ENCODE peak calls at places on chromosomes 12 and 14, in ten cellular contexts. O is omental fat pad, D is breast epithelium, B is A549, E is GM23338, Y is keratinocyte, H is GM12865, J is endothelial cell, N is thoracic aorta, M is CD14-positive monocyte. U is an unnamed sample.
A peak's percentile ranks its signal among the peaks of the same experiment; 100 is the strongest.

GRCh38 chr12:77442633-77443032 is 377.3 kb upstream of the E2F7 start:
- DNase-seq in E (no peak), O (no peak), B (no peak), D (no peak), N (no peak), H (no peak), Y (no peak), M (no peak), J (no peak), U (no peak)

GRCh38 chr12:96710127-96710745 is 196.8 kb upstream of the NEDD1 start:
- DNase-seq in E (peak; percentile 67), D (no peak), Y (no peak), O (no peak), B (peak; percentile 31), H (no peak), M (no peak), J (no peak), N (no peak), U (no peak)

GRCh38 chr14:38387821-38388220 is 131.9 kb upstream of the CLEC14A start:
- DNase-seq in Y (no peak), B (no peak), O (no peak), E (no peak), N (no peak), M (no peak), D (no peak), H (no peak), J (no peak), U (no peak)

GRCh38 chr12:112107728-112108447 is 695 bp downstream of the NAA25 start:
- DNase-seq in O (peak; percentile 36), B (peak; percentile 36), M (no peak), H (peak; percentile 46), Y (no peak), J (peak; percentile 33), N (no peak), D (no peak), E (peak; percentile 43), U (peak; percentile 64)

GRCh38 chr12:24821691-24822090 is 127.2 kb downstream of the BCAT1 start:
- DNase-seq in O (no peak), D (no peak), E (no peak), B (no peak), H (peak; percentile 61), N (no peak), M (no peak), Y (peak; percentile 54), J (no peak), U (no peak)

GRCh38 chr12:49680075-49680474 is 27.1 kb downstream of the FMNL3 start:
- DNase-seq in H (no peak), O (no peak), D (no peak), E (no peak), B (no peak), N (no peak), J (no peak), Y (no peak), M (no peak), U (no peak)

GRCh38 chr12:129622566-129622965 is 281.3 kb downstream of the TMEM132D start:
- DNase-seq in E (no peak), M (no peak), N (no peak), J (no peak), Y (no peak), D (no peak), O (no peak), H (no peak), B (no peak), U (no peak)

GRCh38 chr14:68782091-68782981 is 10.5 kb downstream of the ZFP36L1 start:
- DNase-seq in B (no peak), N (no peak), D (no peak), E (no peak), M (no peak), Y (no peak), J (no peak), O (no peak), H (no peak), U (no peak)

GRCh38 chr14:35480119-35480769 is 53.7 kb upstream of the INSM2 start:
- DNase-seq in Y (no peak), J (no peak), O (no peak), M (no peak), B (no peak), N (no peak), E (no peak), H (peak; percentile 73), D (no peak), U (no peak)

GRCh38 chr14:64753999-64754398 is 49.8 kb downstream of the PLEKHG3 start:
- DNase-seq in J (no peak), D (no peak), E (no peak), Y (no peak), O (no peak), N (no peak), M (no peak), H (no peak), B (no peak), U (no peak)

GRCh38 chr14:64220466-64220865 is 73.7 kb downstream of the ESR2 start:
- DNase-seq in H (no peak), N (no peak), O (no peak), E (no peak), B (no peak), J (no peak), D (no peak), Y (no peak), M (no peak), U (peak; percentile 97)

GRCh38 chr14:105329411-105330200 is 15.1 kb downstream of the PACS2 start:
- DNase-seq in H (no peak), D (no peak), N (no peak), Y (no peak), O (no peak), B (no peak), J (no peak), E (no peak), M (no peak), U (no peak)

GRCh38 chr12:32988982-32989381 is 92.4 kb upstream of the PKP2 start:
- DNase-seq in H (no peak), J (no peak), M (no peak), B (no peak), Y (no peak), O (no peak), N (no peak), D (no peak), E (peak; percentile 46), U (no peak)

GRCh38 chr14:104732355-104732804 is 8.4 kb downstream of the ADSS1 start:
- DNase-seq in D (no peak), E (no peak), H (no peak), J (no peak), O (no peak), N (no peak), B (peak; percentile 89), Y (no peak), M (no peak), U (peak; percentile 98)

GRCh38 chr14:69685217-69685616 is 73.8 kb downstream of the SUSD6 start:
- DNase-seq in D (no peak), B (no peak), M (no peak), E (no peak), Y (peak; percentile 93), N (no peak), H (peak; percentile 60), J (no peak), O (no peak), U (no peak)

GRCh38 chr12:14024589-14024988 is 43.2 kb upstream of the GRIN2B start:
- DNase-seq in O (no peak), J (no peak), D (no peak), E (no peak), H (no peak), N (no peak), M (no peak), Y (no peak), B (no peak), U (no peak)
- TF ChIP-seq CTCF in O (no peak), J (no peak), D (no peak), E (no peak), H (no peak), N (no peak), M (no peak), Y (no peak), B (no peak), U (no peak)

GRCh38 chr12:102522768-102523167 is 42.4 kb upstream of the IGF1 start:
- DNase-seq in H (peak; percentile 10), J (no peak), O (no peak), N (no peak), Y (no peak), B (no peak), M (no peak), D (no peak), E (peak; percentile 19), U (no peak)
- TF ChIP-seq CTCF in H (no peak), J (no peak), O (no peak), N (no peak), Y (no peak), B (no peak), M (no peak), D (no peak), E (peak; percentile 17), U (no peak)

GRCh38 chr14:66361013-66361412 is 125.2 kb upstream of the CCDC196 start:
- DNase-seq in J (no peak), O (no peak), M (no peak), E (no peak), N (no peak), Y (no peak), H (no peak), D (no peak), B (no peak), U (no peak)

GRCh38 chr14:66360526-66360925 is 125.6 kb upstream of the CCDC196 start:
- DNase-seq in E (no peak), J (no peak), D (no peak), Y (no peak), N (no peak), O (no peak), B (no peak), M (no peak), H (no peak), U (no peak)

GRCh38 chr14:66365388-66365787 is 120.8 kb upstream of the CCDC196 start:
- DNase-seq in H (peak; percentile 67), E (no peak), O (no peak), J (no peak), B (no peak), D (no peak), N (no peak), Y (no peak), M (no peak), U (no peak)

DNA sequence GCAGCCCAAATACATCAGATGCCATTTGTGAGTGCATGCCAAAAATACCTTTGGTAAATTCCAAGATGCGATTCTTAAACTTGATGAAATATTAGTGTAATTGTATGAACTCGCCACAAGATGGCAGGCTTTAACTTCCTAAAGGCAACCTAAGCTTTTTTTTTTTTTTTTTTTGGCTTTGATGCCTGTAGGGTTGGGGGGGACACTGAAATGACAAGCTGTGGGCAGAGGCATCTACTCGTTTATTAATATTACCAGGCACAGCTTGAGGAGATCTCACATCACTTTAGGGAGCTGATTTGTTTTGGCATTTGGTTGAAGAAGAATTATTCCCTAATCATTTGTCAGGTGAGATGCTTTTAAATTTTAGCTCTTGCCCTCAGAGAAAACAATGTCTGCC is 126.7 kb upstream of the CCDC196 start:
- DNase-seq in E (peak; percentile 84), H (peak; percentile 74), Y (no peak), B (peak; percentile 71), J (peak; percentile 35), O (no peak), D (no peak), M (no peak), N (no peak), U (no peak)
- TF ChIP-seq CTCF in E (peak; percentile 63), H (peak; percentile 37), Y (peak; percentile 45), B (peak; percentile 82), J (peak; percentile 96), O (no peak), D (peak; percentile 56), M (peak; percentile 74), N (peak; percentile 72), U (peak; percentile 64)

DNA sequence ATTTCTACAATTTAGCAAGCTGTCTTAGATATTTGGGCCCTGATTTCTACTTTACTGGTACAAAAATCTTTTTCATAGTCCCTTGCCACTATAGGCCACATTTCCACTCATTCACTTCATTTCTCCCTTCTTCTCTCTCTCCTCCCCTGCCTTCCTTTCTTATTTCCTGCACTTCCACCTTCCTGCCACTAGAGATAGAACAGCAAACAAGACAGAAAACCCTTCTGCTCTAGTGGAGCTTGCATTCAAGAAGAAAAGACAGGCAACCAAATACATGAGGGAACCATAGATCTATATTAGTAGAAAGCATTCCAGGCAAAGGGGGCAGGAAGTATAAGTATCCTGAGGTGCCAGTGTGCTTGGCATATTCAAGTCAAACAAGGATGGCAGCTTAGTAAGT is 623.5 kb downstream of the FLRT2 start:
- DNase-seq in D (no peak), N (no peak), B (no peak), M (no peak), Y (no peak), O (no peak), E (peak; percentile 52), J (no peak), H (no peak), U (no peak)
- TF ChIP-seq CTCF in D (no peak), N (no peak), B (no peak), M (no peak), Y (no peak), O (no peak), E (peak; percentile 50), J (peak; percentile 43), H (no peak), U (no peak)